ENCODE peak calls at places on chromosome 12, in nine cellular contexts. Z is ovary, W is foreskin fibroblast, P is fibroblast of the aortic adventitia, N is sigmoid colon, A is uterus, Q is neural progenitor cell, F is cardiac muscle cell, I is MM.1S. J is an unnamed sample.

GRCh38 chr12:68469136-68469535 is 137.0 kb upstream of the MDM1 start:
- DNase-seq in Z (no peak), W (no peak), P (no peak), N (no peak), A (no peak), Q (no peak), F (no peak), I (peak; percentile 35), J (no peak)

GRCh38 chr12:62191747-62192485 is 68.3 kb upstream of the USP15 start:
- DNase-seq in Z (peak; percentile 37), W (peak; percentile 30), P (peak; percentile 28), N (peak; percentile 56), A (no peak), Q (peak; percentile 55), F (peak; percentile 10), I (no peak), J (no peak)

GRCh38 chr12:31238764-31239387 is 87.1 kb downstream of the SINHCAF start:
- DNase-seq in Z (peak; percentile 48), W (peak; percentile 38), P (peak; percentile 61), N (no peak), A (peak; percentile 36), Q (peak; percentile 76), F (peak; percentile 77), I (peak; percentile 84), J (peak; percentile 31)

GRCh38 chr12:64696065-64696741 is 63.0 kb downstream of the GNS start:
- DNase-seq in Z (no peak), W (no peak), P (peak; percentile 74), N (no peak), A (no peak), Q (no peak), F (peak; percentile 46), I (no peak), J (no peak)

GRCh38 chr12:19962192-19962591 is 406.1 kb upstream of the PDE3A start:
- DNase-seq in Z (no peak), W (no peak), P (no peak), N (no peak), A (no peak), Q (no peak), F (no peak), I (no peak), J (no peak)

GRCh38 chr12:106971065-106971464 is 15.4 kb downstream of the TMEM263 start:
- DNase-seq in Z (no peak), W (no peak), P (no peak), N (no peak), A (no peak), Q (no peak), F (no peak), I (no peak), J (no peak)

GRCh38 chr12:86827409-86827808 is 571.2 kb upstream of the MGAT4C start:
- DNase-seq in Z (no peak), W (no peak), P (no peak), N (no peak), A (no peak), Q (no peak), F (no peak), I (no peak), J (no peak)

GRCh38 chr12:82507656-82508055 is 149.3 kb downstream of the METTL25 start:
- DNase-seq in Z (no peak), W (no peak), P (no peak), N (no peak), A (no peak), Q (no peak), F (no peak), I (no peak), J (no peak)

GRCh38 chr12:53096089-53096741 is 1.3 kb upstream of the IGFBP6 start:
- DNase-seq in Z (peak; percentile 75), W (peak; percentile 95), P (peak; percentile 95), N (peak; percentile 94), A (peak; percentile 86), Q (peak; percentile 63), F (no peak), I (no peak), J (no peak)

GRCh38 chr12:98228619-98229538 is 286.5 kb upstream of the TMPO start:
- DNase-seq in Z (no peak), W (no peak), P (no peak), N (no peak), A (no peak), Q (no peak), F (no peak), I (no peak), J (no peak)

GRCh38 chr12:27573972-27574371 is 50.0 kb downstream of the PPFIBP1 start:
- DNase-seq in Z (no peak), W (peak; percentile 98), P (peak; percentile 79), N (no peak), A (no peak), Q (no peak), F (no peak), I (no peak), J (no peak)

GRCh38 chr12:26369588-26369987 is 174.2 kb downstream of the SSPN start:
- DNase-seq in Z (no peak), W (peak; percentile 78), P (peak; percentile 83), N (no peak), A (no peak), Q (peak; percentile 63), F (no peak), I (no peak), J (no peak)

GRCh38 chr12:2163172-2163927 is 110.6 kb downstream of the CACNA1C start:
- DNase-seq in Z (peak; percentile 89), W (peak; percentile 38), P (peak; percentile 100), N (peak; percentile 95), A (peak; percentile 92), Q (no peak), F (peak; percentile 51), I (no peak), J (peak; percentile 74)

GRCh38 chr12:56115329-56115728 is 1.1 kb upstream of the RPL41 start:
- DNase-seq in Z (peak; percentile 51), W (no peak), P (peak; percentile 51), N (peak; percentile 77), A (no peak), Q (peak; percentile 23), F (no peak), I (no peak), J (no peak)

GRCh38 chr12:14111230-14111865 is 129.9 kb upstream of the GRIN2B start:
- DNase-seq in Z (no peak), W (no peak), P (no peak), N (no peak), A (no peak), Q (peak; percentile 51), F (peak; percentile 44), I (peak; percentile 58), J (no peak)

GRCh38 chr12:117051380-117051779 is 47.8 kb downstream of the TESC start:
- DNase-seq in Z (no peak), W (no peak), P (no peak), N (no peak), A (no peak), Q (no peak), F (peak; percentile 73), I (no peak), J (no peak)

GRCh38 chr12:109863961-109864712 is 16.2 kb downstream of the GLTP start:
- DNase-seq in Z (no peak), W (no peak), P (peak; percentile 39), N (no peak), A (no peak), Q (no peak), F (no peak), I (peak; percentile 25), J (no peak)

GRCh38 chr12:10392394-10392930 is 2.6 kb upstream of the KLRK1 start:
- DNase-seq in Z (no peak), W (peak; percentile 81), P (peak; percentile 96), N (peak; percentile 81), A (no peak), Q (no peak), F (no peak), I (peak; percentile 27), J (no peak)

GRCh38 chr12:124326104-124326503 is 31.2 kb downstream of the RFLNA start:
- DNase-seq in Z (no peak), W (no peak), P (no peak), N (no peak), A (no peak), Q (no peak), F (no peak), I (no peak), J (no peak)
- TF ChIP-seq CTCF in Z (no peak), W (no peak), P (no peak), N (no peak), A (no peak), Q (no peak), F (no peak), I (no peak), J (no peak)

GRCh38 chr12:16681196-16681595 is 75.2 kb upstream of the LMO3 start:
- DNase-seq in Z (no peak), W (no peak), P (no peak), N (no peak), A (no peak), Q (no peak), F (no peak), I (no peak), J (no peak)

GRCh38 chr12:16685107-16685506 is 79.1 kb upstream of the LMO3 start:
- DNase-seq in Z (no peak), W (no peak), P (peak; percentile 47), N (no peak), A (no peak), Q (no peak), F (no peak), I (no peak), J (no peak)
- TF ChIP-seq CTCF in Z (no peak), W (peak; percentile 20), P (peak; percentile 62), N (no peak), A (no peak), Q (peak; percentile 36), F (peak; percentile 53), I (peak; percentile 36), J (peak; percentile 25)

DNA sequence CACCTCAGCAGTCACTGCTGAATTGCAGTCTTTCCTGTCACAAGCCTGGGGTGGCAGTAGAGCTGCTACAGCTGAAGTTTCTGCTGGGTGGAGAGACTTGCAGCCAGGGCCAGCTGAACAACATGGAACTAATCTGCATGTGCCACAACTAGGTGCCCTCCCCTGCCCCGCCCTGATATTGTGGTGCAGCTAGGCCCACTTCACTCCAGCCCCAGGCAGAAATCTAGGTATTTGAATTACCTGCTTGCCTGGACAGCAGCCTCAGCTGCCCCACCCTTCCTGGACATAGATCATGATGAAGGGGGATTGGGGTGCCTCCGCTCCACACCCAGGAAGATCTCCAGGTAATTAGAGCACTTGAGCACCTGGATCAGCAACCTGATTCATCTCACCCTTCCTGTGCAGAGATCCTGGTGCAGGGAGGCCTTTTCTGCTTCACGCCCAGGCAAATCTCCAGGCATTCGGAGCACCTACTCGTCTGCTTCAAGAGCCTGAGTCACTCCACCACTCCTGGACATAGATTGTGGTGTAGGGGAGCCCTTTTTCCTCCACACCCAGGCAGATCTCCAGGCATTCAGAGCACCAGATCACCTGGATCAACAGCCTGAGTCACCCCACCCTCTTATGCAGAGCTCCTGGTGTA is 477.0 kb downstream of the SOX5 start:
- DNase-seq in Z (no peak), W (no peak), P (no peak), N (no peak), A (no peak), Q (no peak), F (no peak), I (no peak), J (no peak)
- TF ChIP-seq CTCF in Z (no peak), W (no peak), P (no peak), N (no peak), A (no peak), Q (no peak), F (no peak), I (no peak), J (no peak)

DNA sequence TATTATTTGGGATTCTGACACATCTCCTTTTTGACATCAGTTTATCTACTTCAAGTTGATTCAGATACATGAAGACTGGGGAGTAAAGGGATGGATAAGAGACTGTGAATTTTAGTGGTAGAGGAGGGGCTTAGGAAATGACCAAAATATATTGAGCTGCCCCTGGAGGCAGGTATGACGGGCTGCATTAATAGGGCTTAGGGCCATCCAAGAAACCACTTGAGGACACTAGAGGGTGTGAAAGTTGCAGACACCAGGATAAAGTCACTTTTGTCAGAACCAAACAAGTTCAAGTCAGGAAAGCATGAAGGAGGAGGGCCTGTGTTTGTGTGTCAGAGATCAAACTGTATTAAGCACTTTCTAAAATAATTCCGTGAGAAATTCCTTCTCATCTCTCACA is 137.1 kb downstream of the SLC38A1 start:
- DNase-seq in Z (no peak), W (no peak), P (peak; percentile 10), N (no peak), A (no peak), Q (peak; percentile 25), F (peak; percentile 37), I (peak; percentile 15), J (no peak)
- TF ChIP-seq CTCF in Z (no peak), W (peak; percentile 6), P (peak; percentile 17), N (peak; percentile 25), A (no peak), Q (peak; percentile 39), F (peak; percentile 15), I (no peak), J (no peak)

J was measured in thoracic aorta.